ENCODE peak calls at places on chromosomes 6 and 20, in ten cellular contexts. S is stomach, Y is suprapubic skin, B is A549, Q is upper lobe of left lung, T is sigmoid colon, W is H1, I is ovary, C is GM12878, R is HepG2. H is an unnamed sample. For H3K4me1, the result is how much of the 10 kb centered on the place peaks cover.

GRCh38 chr6:32152414-32153251 is 894 bp upstream of the PRRT1 start:
- DNase-seq in S (peak), Y (no peak), B (no peak), Q (peak), T (no peak), W (no peak), I (peak), C (no peak), R (no peak), H (no peak)

GRCh38 chr6:10420546-10421507 is 6.0 kb upstream of the TFAP2A start:
- DNase-seq in S (no peak), Y (no peak), B (no peak), Q (peak), T (no peak), W (no peak), I (no peak), C (no peak), R (no peak), H (no peak)

GRCh38 chr6:46990031-46990644 is 52.0 kb downstream of the ADGRF1 start:
- DNase-seq in S (no peak), Y (no peak), B (no peak), Q (no peak), T (no peak), W (no peak), I (no peak), C (no peak), R (no peak), H (no peak)

GRCh38 chr6:15366003-15366535 is 120.2 kb downstream of the JARID2 start:
- DNase-seq in S (no peak), Y (no peak), B (no peak), Q (no peak), T (no peak), W (no peak), I (no peak), C (no peak), R (no peak), H (no peak)

GRCh38 chr20:13447385-13448180 is 191.1 kb downstream of the TASP1 start:
- DNase-seq in S (no peak), Y (no peak), B (no peak), Q (no peak), T (no peak), W (no peak), I (no peak), C (no peak), R (no peak), H (no peak)

GRCh38 chr6:154709621-154710020 is 23.6 kb upstream of the SCAF8 start:
- DNase-seq in S (no peak), Y (no peak), B (no peak), Q (no peak), T (no peak), W (no peak), I (no peak), C (no peak), R (no peak), H (no peak)

GRCh38 chr6:105740946-105741605 is 338.2 kb upstream of the PREP start:
- DNase-seq in S (no peak), Y (no peak), B (no peak), Q (no peak), T (no peak), W (no peak), I (peak), C (no peak), R (no peak), H (no peak)

GRCh38 chr6:34132486-34133185 is 13.3 kb downstream of the GRM4 start:
- DNase-seq in S (no peak), Y (no peak), B (peak), Q (no peak), T (no peak), W (no peak), I (no peak), C (no peak), R (peak), H (no peak)

GRCh38 chr20:32528905-32529670 is 56.0 kb downstream of the NOL4L start:
- DNase-seq in S (no peak), Y (no peak), B (no peak), Q (no peak), T (no peak), W (no peak), I (no peak), C (no peak), R (no peak), H (no peak)

GRCh38 chr6:27078734-27079357 is 168.7 kb upstream of the PRSS16 start:
- DNase-seq in S (peak), Y (no peak), B (peak), Q (no peak), T (no peak), W (peak), I (peak), C (peak), R (peak), H (no peak)

GRCh38 chr6:131014080-131014776 is 48.8 kb downstream of the EPB41L2 start:
- DNase-seq in S (no peak), Y (no peak), B (no peak), Q (no peak), T (no peak), W (no peak), I (no peak), C (no peak), R (no peak), H (no peak)

GRCh38 chr20:20317195-20318113 is 50.5 kb upstream of the INSM1 start:
- DNase-seq in S (no peak), Y (no peak), B (no peak), Q (peak), T (no peak), W (no peak), I (no peak), C (peak), R (no peak), H (no peak)

GRCh38 chr20:11174861-11175260 is 501.1 kb upstream of the JAG1 start:
- DNase-seq in S (no peak), Y (no peak), B (no peak), Q (no peak), T (no peak), W (no peak), I (no peak), C (no peak), R (no peak), H (no peak)

GRCh38 chr20:21241400-21241799 is 61.7 kb upstream of the XRN2 start:
- DNase-seq in S (no peak), Y (no peak), B (no peak), Q (no peak), T (no peak), W (no peak), I (no peak), C (no peak), R (no peak), H (no peak)

GRCh38 chr6:150254671-150255228 is 111.9 kb downstream of the PPP1R14C start:
- DNase-seq in S (no peak), Y (no peak), B (no peak), Q (no peak), T (no peak), W (no peak), I (no peak), C (no peak), R (no peak), H (no peak)

GRCh38 chr20:58698741-58699141 is 6.1 kb downstream of the NPEPL1 start:
- DNase-seq in S (no peak), Y (peak), B (no peak), Q (no peak), T (peak), W (no peak), I (no peak), C (no peak), R (no peak), H (peak)

GRCh38 chr6:77815531-77815930 is 162.7 kb downstream of the MEI4 start:
- DNase-seq in S (no peak), Y (no peak), B (no peak), Q (no peak), T (no peak), W (no peak), I (no peak), C (no peak), R (no peak), H (no peak)

GRCh38 chr20:50395258-50395729 is 114.9 kb upstream of the PTPN1 start:
- DNase-seq in S (peak), Y (peak), B (no peak), Q (peak), T (peak), W (no peak), I (peak), C (no peak), R (no peak), H (peak)

GRCh38 chr6:52573295-52573694 is 3.6 kb downstream of the TRAM2 start:
- DNase-seq in S (no peak), Y (no peak), B (no peak), Q (no peak), T (no peak), W (no peak), I (no peak), C (no peak), R (no peak), H (no peak)

GRCh38 chr20:16942702-16943101 is 194.5 kb downstream of the OTOR start:
- DNase-seq in S (no peak), Y (no peak), B (no peak), Q (no peak), T (no peak), W (no peak), I (no peak), C (no peak), R (peak), H (no peak)

GRCh38 chr20:15902493-15902892 is 670.8 kb downstream of the KIF16B start:
- DNase-seq in S (no peak), Y (no peak), B (no peak), Q (peak), T (no peak), W (peak), I (no peak), C (no peak), R (no peak), H (no peak)

GRCh38 chr20:14055127-14055742 is 59.9 kb downstream of the MACROD2 start:
- DNase-seq in S (no peak), Y (no peak), B (peak), Q (no peak), T (no peak), W (no peak), I (peak), C (no peak), R (peak), H (no peak)

GRCh38 chr6:139965393-139965792 is 590.9 kb upstream of the CITED2 start:
- DNase-seq in S (no peak), Y (no peak), B (no peak), Q (no peak), T (no peak), W (no peak), I (no peak), C (no peak), R (no peak), H (no peak)

GRCh38 chr20:2871111-2871465 is 2.2 kb upstream of the PTPRA start:
- DNase-seq in S (no peak), Y (no peak), B (no peak), Q (no peak), T (peak), W (no peak), I (no peak), C (no peak), R (no peak), H (no peak)

GRCh38 chr20:46174469-46175126 is 56.5 kb downstream of the CD40 start:
- DNase-seq in S (peak), Y (peak), B (peak), Q (peak), T (peak), W (peak), I (peak), C (no peak), R (peak), H (peak)

GRCh38 chr6:153312633-153313032 is 181.6 kb upstream of the RGS17 start:
- DNase-seq in S (peak), Y (no peak), B (peak), Q (no peak), T (no peak), W (no peak), I (no peak), C (no peak), R (peak), H (no peak)

GRCh38 chr20:10716855-10717254 is 43.1 kb upstream of the JAG1 start:
- DNase-seq in S (no peak), Y (no peak), B (no peak), Q (no peak), T (no peak), W (no peak), I (no peak), C (no peak), R (peak), H (no peak)

GRCh38 chr6:112017169-112017568 is 36.7 kb upstream of the CCN6 start:
- DNase-seq in S (no peak), Y (no peak), B (no peak), Q (no peak), T (no peak), W (no peak), I (no peak), C (no peak), R (no peak), H (no peak)

GRCh38 chr6:139663996-139664395 is 289.5 kb upstream of the CITED2 start:
- DNase-seq in S (no peak), Y (no peak), B (no peak), Q (no peak), T (no peak), W (no peak), I (no peak), C (no peak), R (no peak), H (no peak)

GRCh38 chr6:131949615-131949908 is 1.6 kb downstream of the CCN2 start:
- DNase-seq in S (no peak), Y (no peak), B (no peak), Q (no peak), T (no peak), W (no peak), I (no peak), C (no peak), R (no peak), H (no peak)

GRCh38 chr6:26187981-26188635 is 100.9 kb downstream of the HFE start:
- DNase-seq in S (no peak), Y (no peak), B (no peak), Q (no peak), T (no peak), W (no peak), I (peak), C (no peak), R (peak), H (no peak)

GRCh38 chr6:48135352-48136084 is 24.5 kb upstream of the PTCHD4 start:
- DNase-seq in S (no peak), Y (no peak), B (no peak), Q (no peak), T (no peak), W (no peak), I (no peak), C (no peak), R (no peak), H (no peak)

GRCh38 chr6:72784071-72784470 is 162.2 kb downstream of the KCNQ5 start:
- DNase-seq in S (no peak), Y (no peak), B (no peak), Q (no peak), T (no peak), W (no peak), I (no peak), C (no peak), R (no peak), H (no peak)

GRCh38 chr6:138235693-138236092 is 17.4 kb upstream of the PBOV1 start:
- DNase-seq in S (no peak), Y (no peak), B (no peak), Q (no peak), T (no peak), W (no peak), I (no peak), C (no peak), R (no peak), H (no peak)

GRCh38 chr6:138600726-138601125 is 101.4 kb upstream of the NHSL1 start:
- DNase-seq in S (no peak), Y (no peak), B (no peak), Q (no peak), T (no peak), W (no peak), I (no peak), C (no peak), R (no peak), H (no peak)

GRCh38 chr6:170347091-170347490 is 40.5 kb downstream of the FAM120B start:
- DNase-seq in S (no peak), Y (no peak), B (no peak), Q (no peak), T (no peak), W (no peak), I (no peak), C (peak), R (no peak), H (no peak)

GRCh38 chr6:31569861-31570536 is 2.1 kb upstream of the LTA start:
- DNase-seq in S (no peak), Y (no peak), B (no peak), Q (no peak), T (no peak), W (no peak), I (no peak), C (no peak), R (no peak), H (no peak)

GRCh38 chr20:11454966-11455799 is 462.5 kb upstream of the BTBD3 start:
- DNase-seq in S (no peak), Y (no peak), B (peak), Q (no peak), T (no peak), W (no peak), I (no peak), C (no peak), R (no peak), H (no peak)

DNA sequence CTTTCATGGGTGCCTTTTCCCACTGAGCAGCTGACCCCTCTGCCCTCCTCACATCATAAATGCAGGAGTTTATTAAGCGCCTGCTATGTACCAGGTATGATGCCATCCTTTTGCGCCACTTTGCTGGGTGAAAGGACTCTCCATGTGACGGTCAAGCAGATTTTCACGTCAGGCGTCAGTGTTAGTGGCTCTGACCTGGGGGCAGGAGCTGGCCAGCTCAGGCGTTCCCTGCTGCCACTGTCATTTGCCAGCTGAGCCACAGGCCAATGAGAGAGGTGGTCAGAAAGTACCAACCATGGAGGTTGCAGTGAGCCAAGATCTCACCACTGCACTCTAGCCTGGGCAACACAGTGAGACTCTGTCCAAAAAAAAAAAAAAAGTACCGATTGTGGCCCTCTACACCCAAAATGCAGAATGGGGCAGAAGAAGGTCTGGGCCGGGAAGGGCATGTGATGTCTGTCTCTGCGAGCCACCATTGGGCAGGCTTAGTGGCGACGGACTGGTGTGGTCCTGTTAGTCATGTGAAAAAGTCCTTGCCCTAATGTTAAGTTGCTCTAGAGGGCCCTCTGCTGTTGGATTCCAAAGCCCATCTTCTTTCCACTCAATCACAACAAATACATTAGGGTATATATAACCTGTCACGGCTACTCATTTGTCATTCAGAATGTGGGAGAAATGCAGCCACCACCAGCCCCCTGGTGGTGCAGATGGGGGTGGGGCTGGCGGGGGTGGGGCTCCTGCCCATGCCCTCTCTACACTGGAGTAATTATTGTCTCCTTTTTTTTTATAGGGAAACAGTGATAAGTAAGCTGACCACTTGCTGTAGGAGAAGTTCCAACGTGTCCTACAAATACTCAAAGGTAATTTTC is 18.4 kb upstream of the SLC22A1 start:
- DNase-seq in S (no peak), Y (no peak), B (peak), Q (no peak), T (no peak), W (no peak), I (no peak), C (no peak), R (peak), H (peak)
- TF ChIP-seq EP300 in S (no peak), Y (no peak), B (no peak), Q (no peak), T (no peak), W (no peak), I (no peak), C (no peak), R (no peak), H (no peak)

DNA sequence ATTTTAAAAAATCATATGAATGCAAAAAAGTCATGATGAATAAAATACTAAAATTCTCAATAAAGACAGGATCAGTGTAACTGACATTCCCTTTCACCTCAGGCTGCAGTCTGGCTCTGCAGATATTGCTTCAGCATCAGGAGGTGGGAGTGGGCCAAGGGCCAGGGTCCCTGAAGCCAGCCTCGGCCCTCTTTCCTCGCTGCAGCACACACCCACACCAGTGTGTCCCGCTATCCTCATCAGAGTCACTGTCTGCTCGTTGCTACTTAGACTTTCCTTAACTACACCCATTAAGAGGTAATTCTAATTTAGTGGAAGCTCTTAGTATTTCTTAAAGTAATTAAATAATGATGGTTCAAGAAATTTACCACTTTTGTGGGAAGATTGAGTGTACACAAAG is 298.2 kb downstream of the UBE3D start:
- DNase-seq in S (no peak), Y (no peak), B (no peak), Q (peak), T (no peak), W (no peak), I (no peak), C (no peak), R (no peak), H (no peak)
- TF ChIP-seq POLR2A in S (no peak), Y (no peak), B (no peak), Q (no peak), T (no peak), W (no peak), I (no peak), C (no peak), R (no peak), H (no peak)

GRCh38 chr20:57405236-57406016 is 14.2 kb downstream of the RBM38 start:
- DNase-seq in S (no peak), Y (no peak), B (no peak), Q (peak), T (no peak), W (no peak), I (no peak), C (no peak), R (no peak), H (no peak)
- H3K4me1 ChIP-seq in S (under half), Y (under half), B (under half), Q (under half), T (under half), W (under half), I (under half), C (under half), R (under half), H (under half)

GRCh38 chr6:79909517-79909916 is 37.8 kb downstream of the ELOVL4 start:
- DNase-seq in S (no peak), Y (no peak), B (no peak), Q (no peak), T (no peak), W (no peak), I (no peak), C (no peak), R (no peak), H (no peak)
- TF ChIP-seq EP300 in S (no peak), Y (no peak), B (no peak), Q (no peak), T (no peak), W (no peak), I (no peak), C (no peak), R (no peak), H (no peak)